ENCODE peak calls at places on chromosome 5, in eight cellular contexts. E is colonic mucosa, G is H1, T is Panc1, H is cardiac muscle cell, X is PC-3, I is aorta, S is heart right ventricle. R is an unnamed sample. For H3K27me3 and H3K4me1, the result is how much of the 10 kb centered on the place peaks cover.

GRCh38 chr5:90876366-90876765 is 317.8 kb downstream of the ADGRV1 start:
- DNase-seq in E (no peak), G (no peak), S (no peak), I (no peak), H (no peak), X (no peak), T (no peak), R (no peak)

GRCh38 chr5:51960617-51961115 is 577.4 kb downstream of the ISL1 start:
- DNase-seq in E (no peak), X (peak), G (no peak), T (peak), I (no peak), H (no peak), S (no peak), R (no peak)

GRCh38 chr5:172565931-172566665 is 75.0 kb upstream of the NEURL1B start:
- DNase-seq in G (no peak), I (no peak), H (no peak), E (no peak), X (no peak), S (no peak), T (no peak), R (no peak)

GRCh38 chr5:171630047-171630669 is 155.5 kb upstream of the SMIM23 start:
- DNase-seq in H (peak), T (no peak), G (no peak), S (peak), E (peak), X (peak), I (peak), R (no peak)

GRCh38 chr5:1228121-1228520 is 2.9 kb downstream of the SLC6A18 start:
- DNase-seq in X (no peak), G (no peak), T (no peak), S (no peak), E (no peak), H (no peak), I (no peak), R (no peak)

GRCh38 chr5:14298126-14298847 is 155.1 kb downstream of the TRIO start:
- DNase-seq in T (no peak), S (no peak), H (no peak), I (no peak), G (no peak), X (peak), E (no peak), R (no peak)

GRCh38 chr5:91311168-91311696 is 71.9 kb downstream of the ARRDC3 start:
- DNase-seq in T (no peak), H (no peak), G (no peak), I (no peak), X (no peak), S (no peak), E (no peak), R (no peak)

GRCh38 chr5:16160706-16161105 is 18.9 kb downstream of the MARCHF11 start:
- DNase-seq in E (peak), H (peak), I (no peak), T (peak), G (no peak), S (peak), X (peak), R (no peak)

GRCh38 chr5:74542477-74542876 is 98.1 kb downstream of the ENC1 start:
- DNase-seq in E (no peak), T (no peak), H (no peak), S (no peak), X (peak), I (no peak), G (no peak), R (no peak)

GRCh38 chr5:14807471-14807870 is 64.1 kb downstream of the ANKH start:
- DNase-seq in H (no peak), T (no peak), G (no peak), S (no peak), X (no peak), E (no peak), I (no peak), R (no peak)

GRCh38 chr5:82387041-82387818 is 109.1 kb upstream of the RPS23 start:
- DNase-seq in X (peak), E (no peak), S (no peak), I (no peak), G (no peak), T (no peak), H (no peak), R (no peak)

GRCh38 chr5:122897283-122897602 is 51.8 kb downstream of the SNX24 start:
- DNase-seq in T (no peak), E (no peak), G (no peak), H (no peak), S (no peak), I (no peak), X (no peak), R (no peak)

GRCh38 chr5:147504001-147504400 is 5.9 kb downstream of the DPYSL3 start:
- DNase-seq in T (no peak), X (no peak), I (peak), E (peak), G (no peak), S (peak), H (no peak), R (no peak)

GRCh38 chr5:171426680-171427079 is 7.2 kb downstream of the FGF18 start:
- DNase-seq in G (no peak), H (no peak), I (no peak), E (no peak), S (no peak), T (no peak), X (no peak), R (no peak)

GRCh38 chr5:58965677-58966414 is 383.0 kb downstream of the RAB3C start:
- DNase-seq in X (no peak), T (no peak), G (no peak), E (no peak), S (no peak), I (no peak), H (no peak), R (no peak)

GRCh38 chr5:89034588-89034987 is 151.6 kb upstream of the MEF2C start:
- DNase-seq in S (no peak), G (no peak), H (no peak), I (no peak), E (no peak), X (peak), T (peak), R (no peak)

GRCh38 chr5:155024015-155024414 is 10.5 kb downstream of the KIF4B start:
- DNase-seq in I (no peak), G (no peak), X (peak), E (no peak), H (no peak), T (no peak), S (no peak), R (no peak)

GRCh38 chr5:64746446-64746845 is 22.0 kb downstream of the SREK1IP1 start:
- DNase-seq in S (no peak), G (no peak), T (no peak), I (no peak), X (no peak), H (no peak), E (no peak), R (no peak)

GRCh38 chr5:6573651-6574101 is 59.2 kb downstream of the NSUN2 start:
- DNase-seq in S (no peak), T (no peak), E (no peak), G (no peak), H (peak), I (no peak), X (no peak), R (no peak)

GRCh38 chr5:56565693-56566092 is 249.7 kb upstream of the MAP3K1 start:
- DNase-seq in I (no peak), H (no peak), T (no peak), E (no peak), S (no peak), G (no peak), X (no peak), R (no peak)

GRCh38 chr5:29984153-29984534 is 1209.3 kb upstream of the CDH6 start:
- DNase-seq in S (no peak), G (no peak), H (no peak), X (no peak), E (no peak), I (no peak), T (no peak), R (no peak)

GRCh38 chr5:168404366-168404765 is 81.9 kb upstream of the RARS1 start:
- DNase-seq in H (no peak), E (no peak), I (no peak), T (no peak), X (peak), S (no peak), G (no peak), R (no peak)

GRCh38 chr5:34930527-34930844 is 1.1 kb downstream of the DNAJC21 start:
- DNase-seq in T (no peak), H (no peak), E (no peak), S (no peak), X (peak), I (no peak), G (no peak), R (no peak)

GRCh38 chr5:169923988-169924387 is 56.3 kb downstream of the INSYN2B start:
- DNase-seq in G (no peak), X (no peak), E (no peak), S (no peak), T (no peak), H (no peak), I (no peak), R (no peak)
- H3K27me3 ChIP-seq in G (under half), X (under half), E (under half), S (under half), T (under half), H (under half), I (under half), R (under half)

GRCh38 chr5:136080113-136080482 is 51.3 kb downstream of the TGFBI start:
- DNase-seq in X (no peak), S (no peak), T (no peak), E (peak), I (no peak), G (no peak), H (peak), R (no peak)

GRCh38 chr5:136077046-136077445 is 48.3 kb downstream of the TGFBI start:
- DNase-seq in E (peak), I (no peak), S (no peak), H (no peak), X (no peak), T (no peak), G (no peak), R (no peak)

GRCh38 chr5:136081192-136081591 is 51.5 kb upstream of the SMAD5 start:
- DNase-seq in E (no peak), G (no peak), S (no peak), T (no peak), I (no peak), X (no peak), H (no peak), R (no peak)

GRCh38 chr5:136080483-136081180 is 51.8 kb downstream of the TGFBI start:
- DNase-seq in E (peak), G (peak), X (no peak), H (peak), T (no peak), S (peak), I (peak), R (peak)

DNA sequence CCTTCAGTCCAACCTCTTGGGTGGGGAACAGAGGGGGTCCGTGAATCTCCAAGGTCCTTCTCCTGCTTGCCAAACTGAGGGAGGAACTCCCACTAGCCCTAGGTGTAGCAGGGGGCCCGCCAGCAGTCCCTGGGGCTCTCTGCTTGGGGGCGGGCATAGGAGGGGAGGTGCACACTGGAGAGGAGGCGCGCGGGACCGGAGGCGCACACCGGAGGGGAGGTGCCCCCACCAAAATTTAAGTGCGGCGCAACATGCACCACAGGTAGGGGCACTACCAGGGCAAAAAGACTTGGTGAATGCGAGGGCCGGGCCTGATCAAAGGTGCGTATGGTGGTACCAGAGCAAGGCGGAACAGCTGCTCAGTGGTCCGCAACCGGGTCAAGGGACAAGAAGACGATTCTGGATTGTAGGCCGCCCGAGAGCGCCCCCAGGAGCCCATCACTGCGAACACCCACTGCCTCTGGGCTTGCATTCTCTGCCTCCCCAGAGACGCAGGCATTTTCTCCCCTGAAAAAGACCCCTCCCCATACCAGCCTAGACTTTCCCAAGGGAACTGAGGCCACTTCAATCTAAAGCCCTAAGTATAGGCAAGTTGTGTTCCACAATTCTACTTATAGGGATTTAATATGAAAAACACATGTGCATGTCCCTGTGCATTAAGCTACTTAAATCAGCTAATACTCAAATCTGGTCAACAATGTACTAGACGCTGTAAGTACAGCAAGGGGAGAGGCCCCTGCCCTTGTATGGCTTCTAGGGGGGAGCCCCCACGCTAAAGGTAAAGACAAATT is 50.6 kb downstream of the TGFBI start:
- DNase-seq in T (no peak), I (no peak), X (no peak), H (peak), E (no peak), G (no peak), S (no peak), R (no peak)
- H3K4me1 ChIP-seq in T (under half), I (under half), X (under half), H (under half), E (under half), G (under half), S (under half), R (under half)

GRCh38 chr5:95283022-95283615 is 1.8 kb downstream of the MCTP1 start:
- DNase-seq in T (no peak), G (no peak), E (no peak), I (no peak), X (no peak), H (no peak), S (no peak), R (no peak)
- H3K27me3 ChIP-seq in T (half or more), G (under half), E (under half), I (under half), X (half or more), H (half or more), S (under half), R (under half)

GRCh38 chr5:140222416-140222815 is 47.4 kb downstream of the CYSTM1 start:
- DNase-seq in I (no peak), X (no peak), G (no peak), E (peak), S (no peak), T (no peak), H (no peak), R (no peak)
- H3K4me1 ChIP-seq in I (under half), X (under half), G (under half), E (under half), S (half or more), T (under half), H (half or more), R (under half)

DNA sequence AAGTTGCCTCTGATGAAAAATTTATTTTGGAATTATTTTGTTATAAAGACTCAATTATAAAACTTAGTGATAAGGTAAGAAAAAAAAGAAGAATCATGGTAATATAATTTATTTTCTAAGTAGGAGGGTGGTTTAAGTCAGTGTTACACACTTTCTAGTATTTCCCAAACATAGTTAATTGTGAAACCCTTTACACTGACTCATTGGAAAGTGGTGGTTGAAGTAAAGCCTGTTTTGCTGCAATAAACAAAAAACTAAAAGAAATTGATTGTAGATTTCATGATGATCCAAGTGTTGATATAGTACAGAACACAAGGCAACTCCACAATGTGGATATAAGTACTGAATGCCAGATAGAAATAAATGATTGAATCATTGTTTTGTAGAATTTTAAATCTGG is 539.9 kb downstream of the PRELID2 start:
- DNase-seq in X (no peak), E (no peak), I (no peak), G (no peak), S (no peak), H (no peak), T (no peak), R (no peak)
- H3K27me3 ChIP-seq in X (under half), E (under half), I (under half), G (under half), S (under half), H (under half), T (under half), R (under half)

GRCh38 chr5:115661156-115661555 is 35.3 kb upstream of the TMED7 start:
- DNase-seq in E (no peak), X (no peak), T (no peak), S (no peak), H (no peak), G (no peak), I (no peak), R (no peak)

GRCh38 chr5:115656404-115656803 is 30.6 kb upstream of the TMED7 start:
- DNase-seq in H (no peak), I (no peak), E (no peak), T (no peak), S (no peak), X (no peak), G (no peak), R (no peak)

GRCh38 chr5:115657125-115657882 is 31.5 kb upstream of the TMED7 start:
- DNase-seq in T (no peak), H (no peak), X (peak), S (no peak), E (no peak), G (no peak), I (no peak), R (no peak)

GRCh38 chr5:115657883-115658233 is 32.0 kb upstream of the TMED7 start:
- DNase-seq in I (no peak), E (no peak), T (peak), H (no peak), S (no peak), G (no peak), X (peak), R (no peak)

GRCh38 chr5:115655994-115656393 is 30.2 kb upstream of the TMED7 start:
- DNase-seq in X (no peak), T (no peak), H (no peak), I (no peak), G (no peak), E (no peak), S (no peak), R (no peak)
- H3K4me1 ChIP-seq in X (under half), T (under half), H (under half), I (under half), G (under half), E (under half), S (under half), R (under half)

DNA sequence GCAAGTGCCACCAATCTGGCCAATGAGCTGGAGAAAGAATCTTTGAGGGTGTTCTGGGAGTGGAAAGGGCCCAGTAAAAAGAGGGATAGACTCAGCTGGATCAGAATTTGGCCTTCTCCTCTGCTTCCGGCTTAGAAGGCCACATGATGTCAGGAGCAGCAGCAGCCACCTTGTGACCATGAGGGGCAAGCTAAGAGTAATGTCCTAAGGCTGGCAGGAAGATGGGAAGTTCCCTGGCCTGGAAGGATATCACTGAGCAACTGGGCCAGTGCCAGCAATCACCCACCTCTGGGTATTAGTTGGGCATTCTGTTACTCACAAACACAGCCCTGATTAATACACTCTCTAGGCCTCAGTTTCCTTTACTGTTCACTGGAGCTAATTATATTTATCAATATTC is 44.2 kb downstream of the TSPAN17 start:
- DNase-seq in E (no peak), H (no peak), I (no peak), G (no peak), S (no peak), X (no peak), T (no peak), R (no peak)
- H3K27me3 ChIP-seq in E (under half), H (under half), I (under half), G (under half), S (under half), X (under half), T (under half), R (under half)

GRCh38 chr5:157068785-157069184 is 9.9 kb upstream of the HAVCR1 start:
- DNase-seq in X (no peak), E (no peak), H (no peak), T (no peak), G (no peak), S (no peak), I (no peak), R (no peak)

GRCh38 chr5:157066950-157067349 is 8.0 kb upstream of the HAVCR1 start:
- DNase-seq in I (no peak), X (no peak), G (no peak), H (no peak), S (no peak), E (no peak), T (no peak), R (no peak)

GRCh38 chr5:157066080-157066479 is 7.2 kb upstream of the HAVCR1 start:
- DNase-seq in E (no peak), G (no peak), T (no peak), X (no peak), I (no peak), H (no peak), S (no peak), R (no peak)

GRCh38 chr5:157069949-157070348 is 11.0 kb upstream of the HAVCR1 start:
- DNase-seq in I (no peak), G (no peak), X (no peak), H (no peak), T (no peak), S (no peak), E (no peak), R (no peak)

DNA sequence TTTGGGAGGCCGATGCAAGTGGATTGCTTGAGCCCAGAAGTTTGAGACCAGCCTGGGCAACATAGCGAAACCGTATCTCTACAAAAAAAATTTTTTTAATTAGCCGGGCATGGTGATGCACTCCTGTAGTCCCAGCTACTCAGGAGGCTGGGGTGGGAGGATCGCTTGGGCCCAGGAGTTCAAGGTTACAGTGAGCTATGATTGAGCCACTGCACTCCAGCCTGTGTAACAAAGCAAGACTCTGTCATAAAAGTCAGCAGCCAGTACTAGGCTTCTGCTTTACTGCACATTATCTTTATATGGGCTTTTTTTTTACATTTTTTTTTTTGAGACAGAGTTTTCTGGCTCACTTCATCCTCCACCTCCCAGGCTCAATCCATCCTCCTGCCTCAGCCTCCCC is 9.4 kb upstream of the HAVCR1 start:
- DNase-seq in X (no peak), H (no peak), G (no peak), T (no peak), E (no peak), I (no peak), S (no peak), R (no peak)
- H3K4me1 ChIP-seq in X (under half), H (under half), G (under half), T (under half), E (under half), I (under half), S (under half), R (under half)